ENCODE peak calls at places on chromosomes 16 and 17, in six cellular contexts. O is HCT116, H is H1, M is GM23338, G is MM.1S, I is PC-9. L is an unnamed sample.

GRCh38 chr16:81445143-81445922 is 725 bp downstream of the CMIP start:
- DNase-seq in H (no peak), O (no peak), I (peak), G (peak), M (peak), L (peak)

GRCh38 chr16:21649196-21649595 is 3.2 kb downstream of the IGSF6 start:
- DNase-seq in I (no peak), O (no peak), M (no peak), G (no peak), H (no peak), L (no peak)

GRCh38 chr16:995087-995486 is 13.5 kb downstream of the SOX8 start:
- DNase-seq in M (peak), H (no peak), I (no peak), O (no peak), G (no peak), L (peak)

GRCh38 chr17:27776882-27777624 is 23.3 kb downstream of the NOS2 start:
- DNase-seq in M (peak), O (no peak), H (no peak), I (no peak), G (no peak), L (no peak)

GRCh38 chr17:55177159-55177913 is 87.4 kb upstream of the HLF start:
- DNase-seq in O (no peak), I (no peak), H (no peak), G (no peak), M (peak), L (no peak)

GRCh38 chr17:688100-688989 is 26.3 kb downstream of the VPS53 start:
- DNase-seq in G (no peak), M (peak), I (no peak), H (no peak), O (no peak), L (no peak)

GRCh38 chr16:2985893-2986355 is 5.7 kb upstream of the PKMYT1 start:
- DNase-seq in M (no peak), H (no peak), I (no peak), O (no peak), G (no peak), L (no peak)

GRCh38 chr16:71461686-71462648 is at the start of gene ZNF23:
- DNase-seq in M (peak), I (peak), H (no peak), G (peak), O (peak), L (peak)

GRCh38 chr16:58933186-58933585 is 199.1 kb upstream of the GOT2 start:
- DNase-seq in H (no peak), G (no peak), I (no peak), O (no peak), M (no peak), L (no peak)

GRCh38 chr16:89142474-89143197 is 28.9 kb upstream of the CDH15 start:
- DNase-seq in G (no peak), M (no peak), O (no peak), H (no peak), I (no peak), L (no peak)

GRCh38 chr16:14071576-14072271 is 605 bp downstream of the MRTFB start:
- DNase-seq in O (no peak), M (peak), I (no peak), H (no peak), G (no peak), L (peak)

GRCh38 chr17:10127819-10128375 is 70.5 kb downstream of the GAS7 start:
- DNase-seq in I (no peak), M (peak), H (peak), G (no peak), O (no peak), L (no peak)

GRCh38 chr16:47358816-47359215 is 102.0 kb downstream of the ITFG1 start:
- DNase-seq in M (no peak), O (peak), H (no peak), I (peak), G (no peak), L (no peak)

GRCh38 chr17:20084621-20085282 is 75.6 kb downstream of the SPECC1 start:
- DNase-seq in O (no peak), I (no peak), G (peak), M (no peak), H (no peak), L (no peak)

GRCh38 chr16:69273009-69273408 is 38.1 kb upstream of the VPS4A start:
- DNase-seq in O (no peak), H (no peak), M (no peak), I (no peak), G (no peak), L (no peak)

GRCh38 chr17:36544049-36544319 is 735 bp upstream of the GGNBP2 start:
- DNase-seq in O (no peak), M (peak), G (peak), I (peak), H (no peak), L (peak)

DNA sequence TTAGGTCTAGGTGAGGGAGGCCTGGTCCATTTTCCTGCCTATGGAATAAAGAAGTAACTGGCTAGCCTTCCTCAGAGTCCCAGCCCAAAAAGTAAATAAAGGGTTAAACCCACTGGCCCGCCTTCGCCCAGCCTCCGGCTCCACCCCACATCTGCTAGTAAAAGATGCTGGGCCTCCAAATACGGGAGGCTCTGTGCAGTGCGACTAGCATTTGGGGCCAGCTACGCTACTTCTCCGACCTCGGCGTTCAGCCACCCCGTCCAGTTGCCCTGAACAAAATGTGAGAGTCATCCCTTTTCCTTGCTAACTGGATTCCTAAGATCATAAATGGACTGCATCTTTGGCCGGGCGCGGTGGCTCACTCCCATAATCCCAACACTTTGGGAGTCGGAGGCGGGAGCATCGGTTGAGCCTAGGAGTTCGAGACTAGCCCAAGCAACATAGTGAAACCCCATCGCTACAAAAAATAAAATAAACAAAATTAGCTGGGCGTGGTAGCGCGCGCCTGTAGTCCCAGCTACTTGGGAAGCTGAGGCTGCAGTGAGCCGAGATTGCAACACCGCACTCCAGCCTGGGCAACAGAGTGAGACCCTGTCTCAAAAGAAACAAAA is 880 bp upstream of the MPP2 start:
- DNase-seq in I (no peak), G (no peak), H (no peak), M (peak), O (peak), L (peak)
- TF ChIP-seq EZH2 in I (no peak), G (no peak), H (no peak), M (peak), O (no peak), L (no peak)

GRCh38 chr17:77640242-77640641 is 318.3 kb upstream of the TNRC6C start:
- DNase-seq in G (no peak), H (no peak), O (no peak), M (no peak), I (no peak), L (no peak)

GRCh38 chr17:77635176-77635575 is 323.3 kb upstream of the TNRC6C start:
- DNase-seq in M (no peak), H (no peak), I (no peak), G (no peak), O (no peak), L (no peak)

GRCh38 chr17:77638229-77638628 is 320.3 kb upstream of the TNRC6C start:
- DNase-seq in O (no peak), H (no peak), M (no peak), I (no peak), G (no peak), L (no peak)

GRCh38 chr17:77636835-77637806 is 321.4 kb upstream of the TNRC6C start:
- DNase-seq in M (no peak), I (no peak), O (no peak), G (no peak), H (no peak), L (no peak)

DNA sequence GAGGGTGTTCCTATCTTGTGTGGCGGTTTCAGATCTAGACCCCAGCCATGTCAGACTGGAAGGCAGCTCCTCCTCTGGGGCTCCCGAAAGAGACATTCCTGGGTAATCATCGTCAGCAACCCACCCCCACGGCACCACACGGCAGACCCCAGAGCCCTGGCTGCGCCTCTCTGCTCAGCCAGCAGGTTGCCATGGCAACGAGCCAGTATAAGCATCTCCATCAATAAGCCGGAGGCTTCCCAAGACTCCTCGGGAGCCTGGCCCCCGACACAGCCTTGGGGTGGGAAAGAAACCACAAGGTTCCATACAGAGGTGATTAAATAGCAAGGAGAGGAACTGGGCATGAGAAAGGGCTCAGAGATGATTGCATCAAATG is 320.7 kb upstream of the TNRC6C start:
- DNase-seq in H (no peak), O (no peak), M (peak), I (no peak), G (no peak), L (no peak)
- TF ChIP-seq EZH2 in H (no peak), O (no peak), M (no peak), I (no peak), G (no peak), L (no peak)

DNA sequence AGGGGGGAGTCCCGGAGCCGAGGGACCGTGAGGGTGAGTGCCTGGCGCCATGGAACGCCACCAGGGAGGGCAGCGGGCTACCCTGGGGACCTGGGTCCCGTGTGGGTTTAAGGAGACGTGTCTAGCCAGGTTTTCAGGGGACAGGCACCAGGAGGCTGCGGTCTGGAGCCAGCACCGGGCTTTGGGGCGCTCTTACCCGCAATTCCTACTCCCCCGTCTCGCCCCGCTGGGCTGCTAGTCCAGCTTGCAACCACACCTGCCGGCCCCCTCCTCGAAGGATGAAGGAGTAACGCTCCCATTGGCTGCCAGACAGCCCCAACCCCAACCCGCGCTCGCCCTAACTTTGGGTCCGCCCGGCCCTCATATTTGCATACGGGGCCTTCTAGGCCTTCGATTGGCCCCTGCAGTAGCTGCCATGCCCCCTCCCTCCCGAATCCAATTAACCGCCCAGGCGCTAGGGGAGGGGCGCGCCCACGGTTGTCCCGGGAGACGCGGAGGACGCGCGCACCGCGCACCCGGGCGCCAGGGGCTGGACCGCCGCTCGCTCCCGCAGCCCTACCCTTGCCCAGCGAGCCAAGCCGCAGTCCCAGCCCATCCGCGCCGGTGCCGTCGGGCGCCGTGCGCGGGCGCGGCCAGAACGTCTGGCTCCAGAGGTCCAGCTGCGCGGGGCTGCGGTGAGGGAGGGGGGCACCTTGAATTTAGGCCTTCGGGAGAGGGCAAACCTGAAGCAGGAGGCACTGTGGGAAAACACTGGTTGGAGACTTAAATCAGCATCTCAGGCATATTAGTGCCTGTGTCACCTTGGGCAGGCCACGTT is at the start of gene TTLL6:
- DNase-seq in I (peak), M (peak), H (peak), O (peak), G (peak), L (peak)
- TF ChIP-seq EZH2 in I (no peak), M (no peak), H (no peak), O (no peak), G (no peak), L (no peak)

GRCh38 chr17:48754500-48755261 is 26.1 kb upstream of the HOXB13 start:
- DNase-seq in I (no peak), H (no peak), M (peak), G (no peak), O (no peak), L (no peak)
- TF ChIP-seq EZH2 in I (no peak), H (peak), M (peak), G (no peak), O (no peak), L (no peak)

GRCh38 chr17:48998557-48999440 is 1.6 kb downstream of the IGF2BP1 start:
- DNase-seq in M (peak), G (no peak), I (no peak), H (no peak), O (no peak), L (no peak)

GRCh38 chr17:48995871-48996695 is 1.1 kb upstream of the IGF2BP1 start:
- DNase-seq in M (peak), O (no peak), G (no peak), H (peak), I (no peak), L (no peak)

GRCh38 chr17:48996696-48997102 is 486 bp upstream of the IGF2BP1 start:
- DNase-seq in H (no peak), M (no peak), I (no peak), G (no peak), O (no peak), L (no peak)

GRCh38 chr17:48997103-48997826 is at the start of gene IGF2BP1:
- DNase-seq in M (peak), I (peak), G (no peak), H (peak), O (no peak), L (no peak)

GRCh38 chr17:48997827-48998556 is 807 bp downstream of the IGF2BP1 start:
- DNase-seq in G (no peak), M (peak), O (no peak), H (no peak), I (no peak), L (no peak)
- TF ChIP-seq EZH2 in G (peak), M (no peak), O (no peak), H (no peak), I (no peak), L (no peak)

GRCh38 chr17:8001976-8002645 is at the start of gene GUCY2D:
- DNase-seq in M (peak), I (no peak), G (peak), O (no peak), H (no peak), L (no peak)
- TF ChIP-seq EZH2 in M (peak), I (no peak), G (no peak), O (no peak), H (peak), L (no peak)

DNA sequence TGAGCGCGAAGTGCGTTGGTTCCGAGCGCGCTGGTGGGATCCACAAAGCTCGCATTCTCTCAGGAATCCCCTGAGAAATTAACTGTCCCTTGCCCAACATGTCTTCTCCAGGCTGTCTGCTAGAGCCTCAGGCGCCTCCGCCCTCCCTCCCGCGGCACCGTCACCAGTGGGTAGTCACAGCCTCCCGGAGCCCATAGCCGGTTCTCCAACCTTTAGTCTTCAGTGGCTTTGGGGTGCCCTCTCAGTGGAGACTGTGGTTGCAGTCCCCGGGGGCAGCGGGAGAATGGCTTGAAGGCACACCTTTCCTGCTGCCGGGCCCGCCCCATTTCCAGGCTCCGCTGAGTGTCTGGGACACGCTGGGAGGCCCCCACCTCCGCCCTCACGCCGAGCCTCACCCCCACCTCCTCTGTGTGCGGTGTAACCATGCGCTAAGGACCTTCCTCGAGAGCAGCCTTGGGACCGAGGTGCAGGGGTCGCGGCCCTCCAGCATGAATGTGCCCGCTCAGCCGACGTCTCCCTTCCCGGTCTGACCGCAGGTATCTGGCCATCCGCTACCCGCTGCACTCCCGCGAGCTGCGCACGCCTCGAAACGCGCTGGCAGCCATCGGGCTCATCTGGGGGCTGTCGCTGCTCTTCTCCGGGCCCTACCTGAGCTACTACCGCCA is 1.7 kb downstream of the GALR2 start:
- DNase-seq in H (no peak), M (peak), O (no peak), I (no peak), G (no peak), L (no peak)
- TF ChIP-seq EZH2 in H (no peak), M (peak), O (no peak), I (no peak), G (no peak), L (no peak)

DNA sequence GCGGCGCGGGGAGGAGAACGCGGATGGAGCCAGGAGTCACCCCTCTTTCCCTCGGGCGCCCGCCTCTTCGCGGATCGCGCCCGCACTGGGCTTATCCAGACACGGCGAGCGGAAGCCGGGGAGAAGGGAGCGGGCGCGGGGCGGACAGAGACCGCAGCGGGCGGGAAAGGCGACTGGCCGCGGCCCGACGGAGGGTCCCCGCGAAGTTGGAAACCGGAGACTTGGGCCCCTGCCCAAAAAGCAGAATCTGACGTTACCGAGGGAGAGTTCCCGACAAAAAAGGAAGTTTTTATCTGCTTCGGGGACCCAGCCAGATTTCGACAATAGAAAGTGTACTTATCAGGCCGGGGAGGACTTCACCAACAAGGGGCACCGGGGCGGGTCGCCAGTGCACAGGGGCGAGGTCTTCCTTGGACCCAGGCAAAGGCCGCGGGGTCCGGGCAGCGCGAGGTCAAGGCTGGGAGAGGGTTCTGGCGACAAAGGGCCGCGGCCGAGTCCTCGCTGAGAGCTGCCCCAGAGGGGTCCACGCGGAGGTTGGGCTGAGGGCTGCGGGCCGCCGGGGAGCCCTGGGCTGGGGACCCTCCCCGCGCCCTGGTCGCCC is 512 bp downstream of the ST6GALNAC2 start:
- DNase-seq in G (no peak), O (no peak), M (peak), H (no peak), I (no peak), L (no peak)
- TF ChIP-seq EZH2 in G (no peak), O (no peak), M (peak), H (peak), I (no peak), L (peak)

L was measured in DND-41.